ENCODE peak calls at places on chromosomes 16 and 17, in six cellular contexts. One of them, this sample, is unnamed.

GRCh38 chr17:49508061-49508865 is 13.2 kb downstream of the NGFR start:
- DNase-seq in AG09309: no peak
- DNase-seq in ACHN: no peak
- DNase-seq in AG08395: peak
- DNase-seq in frontal cortex: no peak
- DNase-seq in midbrain: no peak
- DNase-seq in this sample: no peak

GRCh38 chr16:69691980-69692911 is 34.1 kb downstream of the NQO1 start:
- DNase-seq in AG09309: no peak
- DNase-seq in ACHN: no peak
- DNase-seq in AG08395: peak
- DNase-seq in frontal cortex: no peak
- DNase-seq in midbrain: no peak
- DNase-seq in this sample: peak

GRCh38 chr16:16186820-16187219 is 36.5 kb downstream of the ABCC6 start:
- DNase-seq in AG09309: no peak
- DNase-seq in ACHN: no peak
- DNase-seq in AG08395: no peak
- DNase-seq in frontal cortex: no peak
- DNase-seq in midbrain: no peak
- DNase-seq in this sample: no peak

GRCh38 chr16:88951989-88952388 is 25.0 kb downstream of the CBFA2T3 start:
- DNase-seq in AG09309: no peak
- DNase-seq in ACHN: no peak
- DNase-seq in AG08395: no peak
- DNase-seq in frontal cortex: no peak
- DNase-seq in midbrain: no peak
- DNase-seq in this sample: no peak

GRCh38 chr16:22126037-22126558 is 33.8 kb downstream of the VWA3A start:
- DNase-seq in AG09309: no peak
- DNase-seq in ACHN: no peak
- DNase-seq in AG08395: no peak
- DNase-seq in frontal cortex: no peak
- DNase-seq in midbrain: no peak
- DNase-seq in this sample: no peak

GRCh38 chr17:15343749-15344148 is 2.4 kb upstream of the TEKT3 start:
- DNase-seq in AG09309: no peak
- DNase-seq in ACHN: no peak
- DNase-seq in AG08395: peak
- DNase-seq in frontal cortex: no peak
- DNase-seq in midbrain: no peak
- DNase-seq in this sample: peak

GRCh38 chr17:48586355-48586924 is 3.6 kb downstream of the HOXB3 start:
- DNase-seq in AG09309: no peak
- DNase-seq in ACHN: peak
- DNase-seq in AG08395: no peak
- DNase-seq in frontal cortex: no peak
- DNase-seq in midbrain: no peak
- DNase-seq in this sample: no peak

GRCh38 chr16:21628772-21629171 is 23.6 kb downstream of the IGSF6 start:
- DNase-seq in AG09309: no peak
- DNase-seq in ACHN: no peak
- DNase-seq in AG08395: no peak
- DNase-seq in frontal cortex: no peak
- DNase-seq in midbrain: no peak
- DNase-seq in this sample: no peak

GRCh38 chr16:50298075-50298460 is 31.7 kb downstream of the ADCY7 start:
- DNase-seq in AG09309: no peak
- DNase-seq in ACHN: no peak
- DNase-seq in AG08395: no peak
- DNase-seq in frontal cortex: no peak
- DNase-seq in midbrain: no peak
- DNase-seq in this sample: no peak

GRCh38 chr17:28347261-28347891 is 10.0 kb downstream of the POLDIP2 start:
- DNase-seq in AG09309: peak
- DNase-seq in ACHN: peak
- DNase-seq in AG08395: peak
- DNase-seq in frontal cortex: no peak
- DNase-seq in midbrain: no peak
- DNase-seq in this sample: peak

GRCh38 chr16:57826706-57827625 is 24.7 kb upstream of the KIFC3 start:
- DNase-seq in AG09309: no peak
- DNase-seq in ACHN: peak
- DNase-seq in AG08395: no peak
- DNase-seq in frontal cortex: no peak
- DNase-seq in midbrain: no peak
- DNase-seq in this sample: peak

This sample was measured in kidney glomerular epithelial cell.